ENCODE peak calls at places on chromosomes 2 and 18, in four cellular contexts. U is fibroblast of lung, L is right atrium auricular region, X is GM23338. I is an unnamed sample.

GRCh38 chr2:44528595-44528994 is 166.8 kb downstream of the CAMKMT start:
- DNase-seq in U (peak), L (no peak), X (no peak), I (no peak)

GRCh38 chr2:74025971-74026612 is 41.4 kb downstream of the TET3 start:
- DNase-seq in U (no peak), L (no peak), X (peak), I (no peak)

GRCh38 chr2:24182507-24182906 is 7.7 kb downstream of the FAM228A start:
- DNase-seq in U (no peak), L (no peak), X (no peak), I (no peak)

GRCh38 chr2:26885651-26886329 is 37.9 kb downstream of the DPYSL5 start:
- DNase-seq in U (no peak), L (no peak), X (no peak), I (peak)

GRCh38 chr2:160928854-160929301 is 231.3 kb upstream of the TANK start:
- DNase-seq in U (peak), L (no peak), X (no peak), I (no peak)

GRCh38 chr2:147843421-147843863 is 1.4 kb upstream of the ACVR2A start:
- DNase-seq in U (no peak), L (no peak), X (no peak), I (no peak)

GRCh38 chr2:147449323-147450080 is 395.3 kb upstream of the ACVR2A start:
- DNase-seq in U (peak), L (no peak), X (peak), I (no peak)

GRCh38 chr2:101418704-101419663 is 31.7 kb upstream of the CREG2 start:
- DNase-seq in U (peak), L (peak), X (peak), I (peak)

GRCh38 chr2:161102770-161103450 is 57.3 kb upstream of the TANK start:
- DNase-seq in U (peak), L (no peak), X (no peak), I (no peak)

GRCh38 chr18:64713284-64713683 is 564.4 kb upstream of the LINC00305 start:
- DNase-seq in U (no peak), L (no peak), X (no peak), I (no peak)

GRCh38 chr2:36441816-36442215 is 86.2 kb downstream of the CRIM1 start:
- DNase-seq in U (no peak), L (no peak), X (no peak), I (no peak)

GRCh38 chr2:241884951-241885700 is 15.6 kb downstream of the RTP5 start:
- DNase-seq in U (no peak), L (no peak), X (no peak), I (no peak)

GRCh38 chr18:39415471-39415870 is 1849.9 kb upstream of the CELF4 start:
- DNase-seq in U (no peak), L (no peak), X (no peak), I (no peak)

GRCh38 chr18:76430636-76431035 is 64.4 kb downstream of the ZNF516 start:
- DNase-seq in U (peak), L (no peak), X (no peak), I (no peak)

GRCh38 chr18:23981369-23981768 is 33.2 kb upstream of the TTC39C start:
- DNase-seq in U (no peak), L (no peak), X (no peak), I (peak)

GRCh38 chr2:16105664-16106281 is 165.4 kb downstream of the MYCN start:
- DNase-seq in U (no peak), L (no peak), X (peak), I (no peak)

GRCh38 chr2:32715391-32715841 is 87.6 kb downstream of the TTC27 start:
- DNase-seq in U (peak), L (no peak), X (no peak), I (no peak)

GRCh38 chr2:80078290-80079036 is 226.1 kb downstream of the LRRTM1 start:
- DNase-seq in U (no peak), L (no peak), X (no peak), I (no peak)

GRCh38 chr18:48861181-48861715 is 89.5 kb downstream of the SMAD7 start:
- DNase-seq in U (no peak), L (no peak), X (peak), I (no peak)

GRCh38 chr2:236848467-236848866 is 237.2 kb upstream of the COPS8 start:
- DNase-seq in U (no peak), L (no peak), X (peak), I (no peak)

GRCh38 chr2:45771251-45771650 is 119.8 kb downstream of the PRKCE start:
- DNase-seq in U (peak), L (peak), X (peak), I (no peak)

GRCh38 chr2:1104364-1104763 is 153.7 kb downstream of the SNTG2 start:
- DNase-seq in U (no peak), L (no peak), X (no peak), I (no peak)

GRCh38 chr2:226985227-226985946 is 149.5 kb downstream of the RHBDD1 start:
- DNase-seq in U (peak), L (no peak), X (peak), I (no peak)

GRCh38 chr18:49901862-49902340 is 88.6 kb upstream of the ACAA2 start:
- DNase-seq in U (no peak), L (no peak), X (no peak), I (no peak)

GRCh38 chr2:185695711-185696110 is 42.9 kb upstream of the FSIP2 start:
- DNase-seq in U (no peak), L (no peak), X (no peak), I (no peak)

GRCh38 chr2:78408795-78409118 is 616.7 kb upstream of the REG3G start:
- DNase-seq in U (no peak), L (no peak), X (no peak), I (no peak)

GRCh38 chr2:12416600-12416999 is 300.1 kb upstream of the TRIB2 start:
- DNase-seq in U (peak), L (peak), X (peak), I (no peak)

GRCh38 chr2:64738026-64738425 is 84.3 kb upstream of the SERTAD2 start:
- DNase-seq in U (no peak), L (no peak), X (no peak), I (no peak)

GRCh38 chr2:109481196-109481555 is 132.6 kb downstream of the SEPTIN10 start:
- DNase-seq in U (peak), L (no peak), X (no peak), I (no peak)

GRCh38 chr2:29130295-29130694 is 15.1 kb downstream of the CLIP4 start:
- DNase-seq in U (peak), L (no peak), X (peak), I (no peak)

GRCh38 chr18:60197233-60197632 is 175.3 kb downstream of the MC4R start:
- DNase-seq in U (no peak), L (no peak), X (no peak), I (no peak)

GRCh38 chr2:127901339-127902072 is 15.8 kb upstream of the AMMECR1L start:
- DNase-seq in U (no peak), L (peak), X (no peak), I (no peak)

GRCh38 chr2:204533629-204534370 is 11.5 kb upstream of the PARD3B start:
- DNase-seq in U (peak), L (no peak), X (no peak), I (no peak)

GRCh38 chr2:107018366-107018765 is 132.4 kb upstream of the ST6GAL2 start:
- DNase-seq in U (no peak), L (no peak), X (no peak), I (no peak)

GRCh38 chr18:54950221-54950620 is 9.0 kb downstream of the CCDC68 start:
- DNase-seq in U (no peak), L (no peak), X (no peak), I (no peak)
- TF ChIP-seq CTCF in U (no peak), L (no peak), X (peak), I (no peak)

DNA sequence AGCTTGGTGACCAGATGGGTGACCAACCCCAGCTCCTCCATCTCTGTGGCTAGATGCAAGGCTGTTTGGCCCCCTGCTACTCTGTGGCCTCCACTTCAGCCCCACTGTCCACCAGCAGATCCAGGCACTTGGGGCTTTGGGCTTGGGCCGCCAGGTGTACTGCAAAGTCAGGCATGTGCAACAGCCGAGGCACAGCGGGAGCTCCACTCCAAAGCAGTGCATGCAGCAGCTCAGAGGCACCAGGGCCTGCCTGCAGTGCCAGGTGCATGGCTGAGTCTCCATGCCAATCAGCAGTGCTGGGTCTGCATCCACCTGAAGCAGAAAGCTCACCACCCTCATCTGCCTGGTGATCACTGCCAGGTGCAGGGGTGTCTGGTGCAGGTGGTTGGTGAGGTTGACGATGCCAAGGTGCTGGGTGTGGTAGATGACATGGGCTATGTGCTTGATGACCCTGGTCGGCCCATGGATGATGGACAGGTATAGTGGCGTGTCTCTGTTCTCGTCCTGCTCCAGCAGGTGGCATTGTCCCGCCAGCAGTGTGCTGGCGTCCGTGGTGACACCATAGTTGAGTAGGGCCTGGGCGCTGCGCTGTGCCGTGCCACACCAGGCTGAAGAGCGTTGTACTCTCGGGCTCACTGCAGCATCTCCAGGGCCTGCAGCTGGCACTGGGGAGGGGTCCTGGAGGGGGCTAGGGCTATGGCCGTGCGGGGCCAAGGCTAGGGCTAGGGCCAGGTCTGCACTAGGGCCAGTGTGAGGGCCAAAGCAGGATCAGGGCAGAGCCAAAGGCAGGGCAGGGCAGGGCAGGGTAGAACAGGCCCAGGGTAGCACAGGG is 1.0 kb upstream of the ANKRD62 start:
- DNase-seq in U (no peak), L (no peak), X (peak), I (no peak)
- TF ChIP-seq CTCF in U (no peak), L (peak), X (peak), I (peak)

GRCh38 chr2:233064526-233065199 is 4.5 kb downstream of the INPP5D start:
- DNase-seq in U (no peak), L (no peak), X (no peak), I (no peak)

GRCh38 chr2:233062946-233063268 is 2.8 kb downstream of the INPP5D start:
- DNase-seq in U (no peak), L (no peak), X (no peak), I (no peak)

GRCh38 chr2:233062447-233062842 is 2.3 kb downstream of the INPP5D start:
- DNase-seq in U (no peak), L (no peak), X (no peak), I (no peak)

GRCh38 chr2:233063976-233064411 is 3.9 kb downstream of the INPP5D start:
- DNase-seq in U (no peak), L (no peak), X (no peak), I (no peak)

DNA sequence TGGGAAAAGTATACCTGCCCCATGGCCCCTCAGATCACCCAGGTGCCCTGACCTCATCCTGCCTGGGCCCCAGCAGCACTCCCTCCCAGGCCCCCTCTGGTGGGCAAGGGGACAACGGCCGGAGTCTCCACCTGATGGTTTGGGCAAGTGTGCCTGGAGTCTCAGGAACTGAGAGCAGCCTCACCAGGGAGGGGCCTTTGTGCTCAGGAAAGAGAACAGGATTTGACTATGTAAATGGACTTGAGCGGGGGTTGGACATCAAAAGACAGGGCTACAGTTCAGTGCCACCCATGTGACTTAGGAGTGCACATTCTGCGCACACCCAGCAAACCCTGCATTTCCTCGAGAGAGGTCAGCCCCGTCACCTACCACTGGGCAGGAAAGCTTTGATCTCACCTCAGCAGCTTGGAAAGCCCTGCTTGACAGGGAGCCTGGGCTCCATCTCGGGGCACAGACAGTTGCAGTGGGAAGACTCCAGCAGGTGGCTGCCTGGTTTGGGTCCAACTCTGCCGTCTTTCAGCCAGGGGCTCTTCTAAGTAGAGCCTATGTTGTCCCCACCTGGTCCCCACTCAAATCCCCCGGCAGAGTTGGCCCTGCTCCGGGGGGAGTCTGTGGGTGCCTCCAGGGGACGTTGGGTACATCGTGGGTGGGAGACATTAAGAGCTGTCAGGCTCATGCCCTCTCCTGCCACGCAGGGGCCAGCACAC is 3.3 kb downstream of the INPP5D start:
- DNase-seq in U (no peak), L (no peak), X (peak), I (no peak)
- TF ChIP-seq CTCF in U (no peak), L (no peak), X (peak), I (no peak)

DNA sequence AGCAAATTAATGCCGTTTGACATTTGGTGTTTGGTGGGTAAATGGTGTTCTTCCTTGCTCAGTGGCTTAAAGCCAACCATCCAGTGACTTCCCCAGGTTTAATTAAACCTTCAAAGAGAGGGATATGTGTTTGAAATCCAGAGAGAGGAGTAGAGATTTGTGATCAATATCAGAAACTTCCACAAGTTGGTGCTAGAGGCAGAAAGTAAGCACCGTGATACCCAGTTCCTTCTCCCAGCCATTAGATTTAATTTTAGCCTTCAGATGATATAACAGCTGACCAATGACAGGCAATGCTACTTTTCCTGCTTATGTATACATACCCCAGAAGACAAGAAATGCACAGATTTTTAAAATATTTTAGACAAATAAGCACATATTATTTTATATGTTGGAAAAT is 398.5 kb downstream of the CDH2 start:
- DNase-seq in U (peak), L (no peak), X (peak), I (no peak)
- TF ChIP-seq CTCF in U (peak), L (peak), X (peak), I (peak)

GRCh38 chr2:206696910-206697309 is 21.3 kb downstream of the DYTN start:
- DNase-seq in U (no peak), L (no peak), X (no peak), I (no peak)

GRCh38 chr2:206688992-206689391 is 29.2 kb downstream of the DYTN start:
- DNase-seq in U (no peak), L (no peak), X (no peak), I (no peak)

GRCh38 chr2:206692971-206693370 is 25.2 kb downstream of the DYTN start:
- DNase-seq in U (no peak), L (no peak), X (peak), I (no peak)

GRCh38 chr2:206688453-206688852 is 29.7 kb downstream of the DYTN start:
- DNase-seq in U (no peak), L (no peak), X (no peak), I (no peak)

GRCh38 chr2:206693399-206694137 is 24.6 kb downstream of the DYTN start:
- DNase-seq in U (peak), L (no peak), X (peak), I (no peak)
- TF ChIP-seq CTCF in U (peak), L (peak), X (peak), I (peak)

DNA sequence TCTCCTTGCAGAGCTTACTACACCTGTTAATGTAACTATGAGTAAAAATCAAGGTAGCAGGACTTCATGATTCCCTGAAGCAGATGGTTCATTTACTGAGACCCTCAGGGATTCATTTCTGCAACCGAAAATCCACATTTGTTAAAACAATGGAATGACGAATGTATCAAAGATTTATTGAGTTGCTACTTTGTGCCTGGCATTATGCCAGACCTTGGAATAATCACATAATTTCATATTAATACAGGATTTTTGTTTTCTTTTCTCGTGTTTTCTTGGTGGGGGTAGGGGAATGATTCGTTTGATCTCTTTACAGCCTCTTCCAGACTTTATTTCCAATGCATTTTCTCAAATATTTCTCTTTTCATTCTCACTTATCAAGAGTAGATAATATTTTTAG is 8.9 kb upstream of the KIF5C start:
- DNase-seq in U (no peak), L (no peak), X (no peak), I (no peak)
- TF ChIP-seq CTCF in U (no peak), L (no peak), X (no peak), I (no peak)

GRCh38 chr2:134193774-134194173 is 60.1 kb upstream of the MGAT5 start:
- DNase-seq in U (no peak), L (no peak), X (no peak), I (no peak)
- TF ChIP-seq CTCF in U (no peak), L (peak), X (peak), I (peak)

GRCh38 chr2:61543062-61543461 is 4.9 kb upstream of the XPO1 start:
- DNase-seq in U (no peak), L (no peak), X (no peak), I (no peak)
- TF ChIP-seq CTCF in U (no peak), L (no peak), X (peak), I (peak)

GRCh38 chr2:126664639-126665038 is 8.7 kb downstream of the GYPC start:
- DNase-seq in U (no peak), L (no peak), X (no peak), I (no peak)
- TF ChIP-seq CTCF in U (no peak), L (no peak), X (no peak), I (no peak)

I was measured in osteocyte.